ENCODE peak calls at places on chromosomes 3 and 15, in five cellular contexts. P, Q, Y, V and D are unnamed samples. For H3K27me3, H3K4me1 and H3K9me3, the result is how much of the 10 kb centered on the place peaks cover.

GRCh38 chr3:24591661-24592555 is 97.3 kb upstream of the THRB start:
- DNase-seq in P (no peak), Q (no peak), Y (no peak), V (no peak), D (no peak)

GRCh38 chr15:44726568-44727461 is 9.5 kb upstream of the TRIM69 start:
- DNase-seq in P (no peak), Q (no peak), Y (peak), V (peak), D (no peak)

GRCh38 chr15:50886611-50887350 is 21.7 kb upstream of the AP4E1 start:
- DNase-seq in P (no peak), Q (no peak), Y (no peak), V (no peak), D (no peak)

GRCh38 chr3:68973635-68974034 is 39.8 kb downstream of the EOGT start:
- DNase-seq in P (no peak), Q (no peak), Y (no peak), V (no peak), D (no peak)

GRCh38 chr15:66212471-66212870 is 41.1 kb downstream of the MEGF11 start:
- DNase-seq in P (no peak), Q (no peak), Y (no peak), V (no peak), D (no peak)

GRCh38 chr3:164460851-164461250 is 617.4 kb downstream of the SI start:
- DNase-seq in P (no peak), Q (no peak), Y (no peak), V (no peak), D (no peak)

GRCh38 chr3:148736086-148736485 is 38.4 kb downstream of the AGTR1 start:
- DNase-seq in P (no peak), Q (no peak), Y (no peak), V (no peak), D (no peak)

GRCh38 chr3:23865595-23866396 is 51.0 kb downstream of the NKIRAS1 start:
- DNase-seq in P (no peak), Q (no peak), Y (peak), V (no peak), D (no peak)

GRCh38 chr3:195770081-195770840 is 41.5 kb downstream of the MUC4 start:
- DNase-seq in P (no peak), Q (no peak), Y (no peak), V (no peak), D (no peak)

GRCh38 chr3:194305356-194306108 is 45.6 kb downstream of the CPN2 start:
- DNase-seq in P (no peak), Q (no peak), Y (no peak), V (no peak), D (no peak)

GRCh38 chr3:194307849-194308248 is 43.3 kb downstream of the CPN2 start:
- DNase-seq in P (no peak), Q (no peak), Y (no peak), V (no peak), D (no peak)

GRCh38 chr3:194304186-194304917 is 46.8 kb downstream of the CPN2 start:
- DNase-seq in P (no peak), Q (no peak), Y (no peak), V (no peak), D (no peak)

GRCh38 chr3:194306771-194307640 is 44.1 kb downstream of the CPN2 start:
- DNase-seq in P (no peak), Q (no peak), Y (peak), V (no peak), D (no peak)

DNA sequence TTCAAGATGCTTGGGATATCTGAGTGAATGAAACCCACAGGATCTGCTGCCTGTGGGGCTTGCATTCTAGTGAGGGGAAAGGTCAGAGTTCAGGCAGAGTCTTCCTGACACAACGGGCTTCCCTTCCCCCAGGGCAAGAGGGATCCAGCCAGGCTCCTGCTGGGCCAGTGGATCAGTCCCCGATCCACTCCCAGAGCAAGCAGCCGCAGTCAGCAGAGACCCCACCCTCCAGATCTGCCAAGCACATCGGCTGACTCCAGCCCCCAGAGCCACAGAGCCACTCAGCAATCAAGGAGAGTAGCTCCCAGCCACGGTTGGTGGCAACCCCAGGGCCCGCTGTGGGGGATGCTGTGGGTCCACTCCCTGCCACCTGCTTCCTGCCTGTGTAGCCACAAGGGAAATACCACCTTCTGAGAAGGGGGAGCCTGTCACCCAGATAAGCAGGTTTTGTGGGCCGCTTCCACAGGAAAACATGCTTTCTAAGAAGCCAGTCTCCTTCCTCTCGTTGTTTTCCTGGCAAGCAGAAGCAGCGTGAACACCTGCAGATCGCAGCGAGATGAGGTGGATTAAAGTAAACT is 44.9 kb downstream of the CPN2 start:
- DNase-seq in P (no peak), Q (no peak), Y (no peak), V (no peak), D (no peak)
- H3K27me3 ChIP-seq in P (under half), Q (under half), Y (under half), V (under half), D (under half)

GRCh38 chr3:58492385-58492970 is 582 bp downstream of the KCTD6 start:
- DNase-seq in P (no peak), Q (no peak), Y (no peak), V (no peak), D (no peak)
- H3K4me1 ChIP-seq in P (half or more), Q (half or more), Y (under half), V (half or more), D (under half)

GRCh38 chr15:25238716-25239470 is 199.9 kb downstream of the UBE3A start:
- DNase-seq in P (peak), Q (peak), Y (no peak), V (no peak), D (no peak)
- H3K9me3 ChIP-seq in P (under half), Q (under half), Y (under half), V (under half), D (under half)

DNA sequence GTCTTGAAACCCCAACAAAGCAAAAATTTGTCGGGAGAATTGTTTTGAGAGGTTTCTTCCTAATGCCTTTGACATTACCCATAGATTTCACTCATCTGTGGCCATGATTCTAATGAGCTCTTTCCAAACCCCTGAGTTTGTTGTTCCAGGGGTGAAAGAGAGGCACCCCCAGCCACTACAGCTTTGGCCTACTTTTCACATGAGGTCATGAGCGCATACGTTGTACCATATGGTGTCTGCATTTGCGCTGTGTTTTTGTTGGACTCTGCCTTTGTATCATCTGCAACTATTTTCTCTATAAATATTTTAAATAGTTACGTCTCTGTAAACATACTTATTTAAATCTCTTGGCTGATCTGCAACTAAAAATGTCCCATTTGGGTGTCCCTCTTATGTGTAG is 107.9 kb downstream of the LRTM1 start:
- DNase-seq in P (no peak), Q (no peak), Y (no peak), V (no peak), D (no peak)
- H3K27me3 ChIP-seq in P (under half), Q (under half), Y (under half), V (under half), D (under half)